ENCODE peak calls at places on chromosome 14, in six cellular contexts. U is HepG2, D is upper lobe of left lung, V is A549, F is GM12878, Y is K562. C is an unnamed sample.

GRCh38 chr14:103301512-103302197 is 32.4 kb upstream of the EIF5 start:
- ATAC-seq in F (no peak), Y (peak), U (no peak), V (peak), D (no peak), C (no peak)

GRCh38 chr14:69115407-69116185 is 37.3 kb downstream of the DCAF5 start:
- ATAC-seq in F (no peak), V (no peak), D (no peak), Y (no peak), U (no peak), C (no peak)

GRCh38 chr14:26282578-26282977 is 315.3 kb downstream of the NOVA1 start:
- ATAC-seq in U (no peak), F (no peak), Y (no peak), V (no peak), D (no peak), C (no peak)

GRCh38 chr14:85085981-85086380 is 444.0 kb upstream of the FLRT2 start:
- ATAC-seq in F (no peak), V (no peak), U (no peak), D (no peak), Y (no peak), C (no peak)

GRCh38 chr14:103149847-103150246 is 26.6 kb downstream of the TNFAIP2 start:
- ATAC-seq in V (no peak), U (peak), F (no peak), D (no peak), Y (no peak), C (no peak)

GRCh38 chr14:96260341-96260821 is 4.4 kb downstream of the BDKRB1 start:
- ATAC-seq in D (peak), V (peak), Y (no peak), F (no peak), U (no peak), C (peak)

GRCh38 chr14:59398841-59399240 is 66.3 kb downstream of the GPR135 start:
- ATAC-seq in F (no peak), V (no peak), D (peak), U (no peak), Y (peak), C (no peak)

GRCh38 chr14:91985008-91985407 is 37.5 kb upstream of the FBLN5 start:
- ATAC-seq in Y (no peak), V (no peak), F (no peak), D (no peak), U (no peak), C (no peak)

GRCh38 chr14:103008768-103009342 is 48.5 kb downstream of the CDC42BPB start:
- ATAC-seq in D (no peak), V (no peak), U (no peak), Y (no peak), F (no peak), C (no peak)

GRCh38 chr14:53109028-53109687 is 44.0 kb downstream of the DDHD1 start:
- ATAC-seq in F (peak), D (peak), U (no peak), V (no peak), Y (peak), C (no peak)

GRCh38 chr14:28671425-28671824 is 95.2 kb upstream of the FOXG1 start:
- ATAC-seq in F (no peak), D (no peak), V (no peak), U (no peak), Y (no peak), C (no peak)

GRCh38 chr14:101636081-101636560 is 74.8 kb downstream of the DIO3 start:
- ATAC-seq in Y (no peak), F (peak), V (no peak), U (no peak), D (no peak), C (no peak)
- TF ChIP-seq EP300 in Y (no peak), F (peak), V (no peak), U (no peak), D (no peak), C (no peak)

DNA sequence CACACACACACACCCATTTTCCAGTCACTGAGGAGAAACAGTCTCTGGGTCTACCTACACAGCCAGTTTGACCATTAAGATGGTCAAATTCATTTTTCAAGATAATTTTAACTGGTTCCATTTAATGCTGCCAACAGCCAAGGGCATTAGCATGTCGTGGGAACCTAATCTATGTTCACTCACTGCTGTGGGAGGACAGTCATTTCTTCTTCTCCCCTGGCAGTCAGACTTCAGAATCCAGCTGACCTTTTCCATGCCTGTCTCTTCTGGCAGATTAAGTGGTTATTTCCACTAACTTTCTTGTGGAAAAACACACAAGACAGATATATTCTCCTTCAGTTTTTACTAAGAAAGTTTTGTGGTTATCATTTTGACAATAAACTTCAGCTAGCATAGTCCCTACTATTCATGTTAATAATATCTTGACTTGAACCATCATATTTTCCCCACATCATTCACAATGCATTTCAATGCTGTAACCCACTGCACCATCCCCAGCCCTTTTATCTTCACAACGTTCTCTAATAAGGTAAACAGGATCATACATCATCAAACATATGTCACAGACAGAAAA is 82.2 kb downstream of the DAD1 start:
- ATAC-seq in U (no peak), V (no peak), Y (no peak), D (no peak), F (peak), C (no peak)
- TF ChIP-seq POLR2A in U (no peak), V (no peak), Y (no peak), D (no peak), F (no peak), C (no peak)

DNA sequence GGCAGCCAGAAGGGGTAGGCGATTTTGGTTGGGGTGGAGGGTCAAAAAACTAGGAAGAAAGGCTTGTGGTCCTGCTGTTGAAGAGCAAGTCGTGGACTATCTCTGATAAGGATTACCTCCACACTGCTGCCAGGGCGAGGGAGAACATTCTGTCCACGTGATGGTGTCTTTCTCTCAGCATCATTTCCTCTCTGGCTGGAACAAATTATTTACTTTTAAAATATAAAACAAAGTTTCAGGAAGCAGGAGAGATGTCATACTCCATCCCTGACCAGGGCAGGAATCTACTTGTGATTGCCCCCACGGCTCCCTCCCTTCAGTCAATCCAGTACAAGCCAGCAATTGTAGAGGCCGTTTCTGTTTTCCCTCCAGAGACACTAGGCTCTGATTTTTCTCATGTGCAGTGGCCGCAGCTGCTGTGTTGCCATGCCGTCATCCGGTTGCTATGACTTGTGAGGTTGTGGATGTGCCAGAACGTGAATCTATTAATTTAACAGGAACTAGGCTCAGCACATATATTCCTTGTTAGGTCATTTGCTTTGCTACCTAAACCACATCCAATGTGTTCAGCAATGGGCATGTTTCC is 61.5 kb upstream of the PTGR2 start:
- ATAC-seq in F (no peak), V (no peak), Y (no peak), D (peak), U (no peak), C (peak)
- TF ChIP-seq EP300 in F (no peak), V (no peak), Y (no peak), D (peak), U (no peak), C (peak)

GRCh38 chr14:64861916-64862315 is 17.8 kb downstream of the SPTB start:
- ATAC-seq in F (no peak), U (no peak), V (no peak), D (no peak), Y (no peak), C (no peak)
- TF ChIP-seq POLR2A in F (no peak), U (no peak), V (no peak), D (no peak), Y (no peak), C (no peak)

GRCh38 chr14:105241641-105242040 is 6.7 kb upstream of the BTBD6 start:
- ATAC-seq in U (peak), D (no peak), F (no peak), Y (no peak), V (no peak), C (no peak)

GRCh38 chr14:105240811-105241576 is 7.3 kb upstream of the BTBD6 start:
- ATAC-seq in D (no peak), V (no peak), Y (no peak), F (no peak), U (no peak), C (no peak)

GRCh38 chr14:105247026-105247425 is 1.3 kb upstream of the BTBD6 start:
- ATAC-seq in F (no peak), D (no peak), Y (no peak), V (no peak), U (no peak), C (no peak)

GRCh38 chr14:105247715-105248367 is 492 bp upstream of the BTBD6 start:
- ATAC-seq in U (no peak), D (peak), Y (no peak), F (no peak), V (peak), C (peak)

DNA sequence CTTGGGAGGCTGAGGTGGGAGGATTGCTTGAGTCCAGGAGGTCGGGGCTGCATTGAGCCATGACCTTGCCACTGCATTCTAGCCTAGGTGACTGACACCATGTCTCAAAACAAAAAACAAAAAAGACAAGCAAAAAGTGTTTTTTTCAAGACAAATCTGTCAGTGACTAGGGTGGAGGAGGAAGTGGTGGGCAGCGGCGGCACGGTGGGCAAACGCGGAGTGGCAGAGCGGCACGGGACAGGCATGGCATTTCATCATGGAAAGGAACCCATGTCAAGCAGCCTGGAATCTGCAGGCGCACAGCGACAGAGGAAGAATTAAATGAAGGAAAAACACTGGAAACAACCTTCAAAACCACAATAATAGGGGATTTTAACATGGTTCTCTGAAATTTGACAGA is 4.0 kb upstream of the BTBD6 start:
- ATAC-seq in V (no peak), U (no peak), Y (no peak), F (no peak), D (no peak), C (no peak)
- TF ChIP-seq EP300 in V (no peak), U (no peak), Y (no peak), F (no peak), D (no peak), C (no peak)